ENCODE peak calls at places on chromosomes 1 and 21, in four cellular contexts. V, L, N and K are unnamed samples. For H3K4me1, the result is how much of the 10 kb centered on the place peaks cover.

GRCh38 chr1:54701066-54701465 is 14.6 kb upstream of the TTC4 start:
- DNase-seq in V (no peak), L (no peak), N (no peak), K (no peak)

GRCh38 chr1:168320805-168321577 is 40.3 kb downstream of the TBX19 start:
- DNase-seq in V (no peak), L (peak), N (peak), K (no peak)

GRCh38 chr1:52629021-52629643 is 3.8 kb upstream of the SHISAL2A start:
- DNase-seq in V (no peak), L (no peak), N (peak), K (no peak)

GRCh38 chr1:180241716-180242544 is 11.9 kb downstream of the LHX4 start:
- DNase-seq in V (no peak), L (peak), N (peak), K (no peak)

GRCh38 chr1:29643281-29643680 is 407.0 kb downstream of the PTPRU start:
- DNase-seq in V (no peak), L (no peak), N (no peak), K (no peak)

GRCh38 chr1:169108897-169109560 is 2.5 kb downstream of the ATP1B1 start:
- DNase-seq in V (peak), L (no peak), N (peak), K (no peak)

GRCh38 chr1:222592171-222592570 is 2.4 kb upstream of the TAF1A start:
- DNase-seq in V (no peak), L (peak), N (peak), K (no peak)

GRCh38 chr1:117512728-117513321 is 93.0 kb upstream of the TENT5C start:
- DNase-seq in V (no peak), L (peak), N (peak), K (no peak)

GRCh38 chr1:32151319-32151787 is 28.1 kb upstream of the TXLNA start:
- DNase-seq in V (no peak), L (peak), N (peak), K (no peak)

GRCh38 chr1:240804475-240804874 is 192.5 kb upstream of the GREM2 start:
- DNase-seq in V (no peak), L (no peak), N (peak), K (no peak)

GRCh38 chr1:22861764-22862440 is 110.8 kb downstream of the LACTBL1 start:
- DNase-seq in V (no peak), L (peak), N (peak), K (no peak)

GRCh38 chr1:235077571-235078479 is 50.8 kb downstream of the TOMM20 start:
- DNase-seq in V (no peak), L (no peak), N (peak), K (no peak)

GRCh38 chr1:198763298-198763714 is 124.5 kb downstream of the PTPRC start:
- DNase-seq in V (no peak), L (peak), N (peak), K (no peak)

GRCh38 chr1:76862447-76862846 is 4.8 kb upstream of the ST6GALNAC5 start:
- DNase-seq in V (no peak), L (peak), N (peak), K (no peak)

GRCh38 chr1:158095737-158096335 is 84.9 kb upstream of the CD1D start:
- DNase-seq in V (no peak), L (no peak), N (peak), K (no peak)

GRCh38 chr1:94772230-94772641 is 47.9 kb upstream of the SLC44A3 start:
- DNase-seq in V (no peak), L (peak), N (peak), K (no peak)

GRCh38 chr1:84402060-84402459 is 3.8 kb downstream of the DNASE2B start:
- DNase-seq in V (no peak), L (peak), N (peak), K (no peak)

GRCh38 chr1:64917328-64917861 is 49.0 kb downstream of the JAK1 start:
- DNase-seq in V (peak), L (peak), N (peak), K (no peak)

DNA sequence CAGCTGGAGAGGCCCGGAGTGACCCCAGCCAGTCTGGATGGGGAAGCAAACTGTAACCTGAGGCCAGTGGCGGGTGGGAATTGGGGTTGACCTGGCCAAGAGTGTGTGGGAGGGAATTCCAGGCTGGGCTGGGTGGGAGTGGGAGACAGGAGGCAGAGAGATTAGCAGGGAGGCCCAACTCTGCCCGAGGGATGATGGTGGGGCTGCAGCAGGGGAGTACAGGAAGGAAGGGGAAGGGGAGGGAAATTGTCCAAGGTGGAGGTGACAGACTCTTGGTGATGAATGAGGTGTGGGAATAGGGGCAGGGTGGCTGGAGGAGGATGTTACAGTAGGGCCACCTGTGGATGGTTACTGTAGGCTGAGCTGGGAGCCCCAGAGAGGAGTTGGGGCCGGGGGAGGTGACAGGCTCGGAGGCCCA is 40.4 kb downstream of the HUNK start:
- DNase-seq in V (no peak), L (no peak), N (no peak), K (no peak)
- H3K4me1 ChIP-seq in V (under half), L (under half), N (under half), K (under half)

GRCh38 chr1:109751531-109752260 is 10.9 kb upstream of the GSTM3 start:
- DNase-seq in V (no peak), L (no peak), N (no peak), K (no peak)
- H3K27ac ChIP-seq in V (no peak), L (no peak), N (no peak), K (no peak)

GRCh38 chr1:162680419-162681126 is 48.3 kb downstream of the DDR2 start:
- DNase-seq in V (no peak), L (no peak), N (no peak), K (no peak)

GRCh38 chr1:162681127-162681435 is 48.8 kb downstream of the DDR2 start:
- DNase-seq in V (no peak), L (no peak), N (no peak), K (no peak)

GRCh38 chr1:162678439-162678838 is 46.2 kb downstream of the DDR2 start:
- DNase-seq in V (no peak), L (peak), N (peak), K (no peak)

GRCh38 chr1:162677607-162678371 is 45.5 kb downstream of the DDR2 start:
- DNase-seq in V (no peak), L (no peak), N (no peak), K (no peak)

GRCh38 chr1:162679298-162679697 is 47.0 kb downstream of the DDR2 start:
- DNase-seq in V (no peak), L (no peak), N (no peak), K (no peak)
- H3K4me1 ChIP-seq in V (half or more), L (under half), N (under half), K (under half)

GRCh38 chr1:67687198-67687545 is 2.2 kb downstream of the GADD45A start:
- DNase-seq in V (no peak), L (peak), N (no peak), K (no peak)
- H3K27ac ChIP-seq in V (peak), L (peak), N (peak), K (no peak)

GRCh38 chr1:225762444-225762843 is 15.2 kb upstream of the SRP9 start:
- DNase-seq in V (no peak), L (no peak), N (peak), K (no peak)
- H3K4me1 ChIP-seq in V (half or more), L (under half), N (under half), K (under half)

GRCh38 chr21:16134134-16134533 is 404.4 kb downstream of the USP25 start:
- DNase-seq in V (no peak), L (no peak), N (no peak), K (no peak)
- H3K27ac ChIP-seq in V (no peak), L (no peak), N (no peak), K (no peak)